ENCODE peak calls at places on chromosomes 6 and 20, in seven cellular contexts. P is body of pancreas, F is tibial nerve, N is adrenal gland, E is A549, K is uterus, R is spleen. I is an unnamed sample. For H3K4me1, the result is how much of the 10 kb centered on the place peaks cover.

GRCh38 chr6:117265425-117266266 is at the start of gene VGLL2:
- DNase-seq in P (peak), F (no peak), N (peak), E (peak), K (no peak), R (peak), I (peak)

GRCh38 chr20:53331151-53331973 is 262.3 kb downstream of the ZNF217 start:
- DNase-seq in P (no peak), F (no peak), N (no peak), E (no peak), K (no peak), R (no peak), I (no peak)

GRCh38 chr6:134619077-134619476 is 301.2 kb upstream of the SGK1 start:
- DNase-seq in P (no peak), F (no peak), N (no peak), E (no peak), K (no peak), R (no peak), I (no peak)

GRCh38 chr6:70566751-70567382 is at the start of gene SDHAF4:
- DNase-seq in P (peak), F (peak), N (peak), E (peak), K (peak), R (peak), I (peak)

GRCh38 chr20:63158845-63159244 is 57.1 kb downstream of the YTHDF1 start:
- DNase-seq in P (no peak), F (no peak), N (no peak), E (no peak), K (no peak), R (peak), I (no peak)

GRCh38 chr20:2984028-2984501 is 59.4 kb upstream of the GNRH2 start:
- DNase-seq in P (no peak), F (no peak), N (no peak), E (no peak), K (no peak), R (no peak), I (no peak)

GRCh38 chr6:36033935-36034334 is 6.3 kb downstream of the MAPK14 start:
- DNase-seq in P (no peak), F (no peak), N (no peak), E (no peak), K (no peak), R (no peak), I (no peak)

GRCh38 chr6:112029045-112029822 is 24.7 kb upstream of the CCN6 start:
- DNase-seq in P (peak), F (no peak), N (peak), E (peak), K (no peak), R (peak), I (peak)

GRCh38 chr6:54516331-54516730 is 208.1 kb downstream of the TINAG start:
- DNase-seq in P (no peak), F (no peak), N (no peak), E (no peak), K (no peak), R (no peak), I (no peak)

GRCh38 chr20:15654208-15654649 is 919.0 kb downstream of the KIF16B start:
- DNase-seq in P (peak), F (no peak), N (peak), E (peak), K (no peak), R (no peak), I (peak)

GRCh38 chr6:5763871-5764270 is 242.9 kb downstream of the NRN1 start:
- DNase-seq in P (no peak), F (no peak), N (no peak), E (no peak), K (no peak), R (no peak), I (no peak)

GRCh38 chr20:45095753-45096371 is 5.1 kb downstream of the KCNS1 start:
- DNase-seq in P (peak), F (peak), N (peak), E (peak), K (peak), R (no peak), I (peak)

GRCh38 chr20:35432430-35432735 is 5.6 kb downstream of the GDF5 start:
- DNase-seq in P (no peak), F (no peak), N (no peak), E (no peak), K (no peak), R (no peak), I (no peak)

GRCh38 chr6:134253681-134254080 is 64.2 kb downstream of the SGK1 start:
- DNase-seq in P (peak), F (no peak), N (no peak), E (no peak), K (no peak), R (no peak), I (no peak)

GRCh38 chr6:28543671-28544131 is 18.0 kb downstream of the GPX5 start:
- DNase-seq in P (no peak), F (no peak), N (no peak), E (no peak), K (peak), R (no peak), I (no peak)

GRCh38 chr20:57881466-57882405 is 171.9 kb upstream of the PMEPA1 start:
- DNase-seq in P (no peak), F (no peak), N (no peak), E (no peak), K (no peak), R (no peak), I (no peak)

GRCh38 chr6:129359811-129360787 is 349.9 kb downstream of the ARHGAP18 start:
- DNase-seq in P (no peak), F (no peak), N (no peak), E (no peak), K (no peak), R (no peak), I (no peak)

GRCh38 chr6:46011241-46012085 is 4.2 kb downstream of the CLIC5 start:
- DNase-seq in P (no peak), F (no peak), N (no peak), E (no peak), K (no peak), R (no peak), I (peak)

GRCh38 chr6:106609699-106610098 is 19.6 kb downstream of the RTN4IP1 start:
- DNase-seq in P (peak), F (no peak), N (no peak), E (no peak), K (no peak), R (no peak), I (peak)

GRCh38 chr20:63054695-63055240 is 48.0 kb upstream of the BHLHE23 start:
- DNase-seq in P (peak), F (no peak), N (no peak), E (no peak), K (no peak), R (peak), I (no peak)

GRCh38 chr6:119587537-119587936 is 238.0 kb upstream of the MAN1A1 start:
- DNase-seq in P (peak), F (no peak), N (no peak), E (no peak), K (no peak), R (no peak), I (no peak)

GRCh38 chr6:14965340-14966102 is 280.3 kb upstream of the JARID2 start:
- DNase-seq in P (no peak), F (no peak), N (no peak), E (no peak), K (no peak), R (no peak), I (no peak)

GRCh38 chr6:15288856-15289255 is 43.0 kb downstream of the JARID2 start:
- DNase-seq in P (no peak), F (no peak), N (no peak), E (no peak), K (no peak), R (no peak), I (no peak)

GRCh38 chr6:2688416-2689064 is 62.2 kb downstream of the MYLK4 start:
- DNase-seq in P (no peak), F (no peak), N (no peak), E (peak), K (no peak), R (no peak), I (no peak)

GRCh38 chr20:9149087-9149486 is 80.2 kb downstream of the PLCB4 start:
- DNase-seq in P (no peak), F (no peak), N (no peak), E (no peak), K (no peak), R (no peak), I (no peak)

GRCh38 chr6:51559059-51559458 is 528.4 kb downstream of the PKHD1 start:
- DNase-seq in P (peak), F (no peak), N (no peak), E (no peak), K (no peak), R (no peak), I (no peak)

GRCh38 chr6:144936764-144937163 is 651.6 kb downstream of the UTRN start:
- DNase-seq in P (no peak), F (no peak), N (no peak), E (no peak), K (no peak), R (no peak), I (no peak)

GRCh38 chr6:117951783-117952182 is 44.7 kb downstream of the SLC35F1 start:
- DNase-seq in P (no peak), F (no peak), N (no peak), E (no peak), K (no peak), R (no peak), I (no peak)

GRCh38 chr6:15769471-15770088 is 106.8 kb upstream of the DTNBP1 start:
- DNase-seq in P (no peak), F (no peak), N (no peak), E (no peak), K (no peak), R (no peak), I (no peak)

GRCh38 chr6:36353411-36353915 is 16.8 kb upstream of the BNIP5 start:
- DNase-seq in P (no peak), F (no peak), N (no peak), E (no peak), K (no peak), R (no peak), I (no peak)

GRCh38 chr6:52548353-52548713 is 28.5 kb downstream of the TRAM2 start:
- DNase-seq in P (no peak), F (no peak), N (no peak), E (no peak), K (no peak), R (no peak), I (no peak)

GRCh38 chr6:80163754-80164187 is 57.3 kb downstream of the BCKDHB start:
- DNase-seq in P (no peak), F (no peak), N (no peak), E (peak), K (no peak), R (no peak), I (no peak)

GRCh38 chr6:22819209-22819608 is 249.8 kb downstream of the HDGFL1 start:
- DNase-seq in P (no peak), F (no peak), N (no peak), E (no peak), K (no peak), R (no peak), I (no peak)

GRCh38 chr6:107173779-107174178 is 58.5 kb upstream of the BEND3 start:
- DNase-seq in P (no peak), F (no peak), N (no peak), E (no peak), K (no peak), R (no peak), I (no peak)

GRCh38 chr6:155486795-155487294 is 31.2 kb upstream of the NOX3 start:
- DNase-seq in P (no peak), F (no peak), N (no peak), E (no peak), K (no peak), R (no peak), I (no peak)

GRCh38 chr6:154548130-154548830 is 37.8 kb upstream of the CNKSR3 start:
- DNase-seq in P (peak), F (peak), N (peak), E (no peak), K (no peak), R (no peak), I (no peak)

GRCh38 chr6:32181890-32182529 is 2.0 kb downstream of the AGER start:
- DNase-seq in P (no peak), F (no peak), N (no peak), E (no peak), K (no peak), R (no peak), I (no peak)

GRCh38 chr6:32183030-32183429 is 1.0 kb downstream of the AGER start:
- DNase-seq in P (no peak), F (no peak), N (no peak), E (no peak), K (no peak), R (no peak), I (no peak)

GRCh38 chr6:32183483-32184083 is 470 bp downstream of the AGER start:
- DNase-seq in P (no peak), F (no peak), N (no peak), E (no peak), K (no peak), R (peak), I (no peak)

GRCh38 chr6:32181148-32181702 is 2.8 kb downstream of the AGER start:
- DNase-seq in P (no peak), F (no peak), N (no peak), E (no peak), K (no peak), R (no peak), I (no peak)

DNA sequence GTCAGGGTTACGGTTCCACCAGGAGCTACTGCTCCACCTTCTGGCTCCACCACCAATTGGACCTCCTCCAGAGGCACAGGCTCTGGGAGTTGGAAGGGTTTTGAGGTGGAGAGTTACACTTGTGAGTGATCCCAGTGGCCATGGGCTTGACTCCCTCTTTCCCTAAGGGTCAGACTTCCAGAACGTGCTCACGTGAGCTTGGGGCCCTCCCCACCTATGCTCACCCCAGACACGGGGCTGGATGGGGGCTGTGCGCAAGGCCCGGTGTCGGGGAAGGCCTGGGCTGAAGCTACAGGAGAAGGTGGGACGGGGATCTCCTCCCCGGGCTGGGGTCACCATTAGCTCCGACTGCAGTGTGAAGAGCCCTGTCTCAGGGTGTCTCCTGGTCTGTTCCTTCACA is 1.4 kb downstream of the AGER start:
- DNase-seq in P (no peak), F (no peak), N (no peak), E (no peak), K (no peak), R (no peak), I (no peak)
- TF ChIP-seq POLR2A in P (no peak), F (no peak), N (no peak), E (no peak), K (no peak), R (no peak), I (no peak)

GRCh38 chr6:43175676-43176422 is 4.8 kb downstream of the SRF start:
- DNase-seq in P (no peak), F (no peak), N (no peak), E (no peak), K (no peak), R (peak), I (no peak)

GRCh38 chr6:43176423-43176786 is 5.3 kb downstream of the SRF start:
- DNase-seq in P (no peak), F (no peak), N (no peak), E (no peak), K (no peak), R (no peak), I (no peak)

GRCh38 chr6:43173496-43174262 is 2.6 kb downstream of the SRF start:
- DNase-seq in P (no peak), F (no peak), N (no peak), E (no peak), K (no peak), R (no peak), I (no peak)

GRCh38 chr6:43172127-43173007 is 1.3 kb downstream of the SRF start:
- DNase-seq in P (peak), F (peak), N (peak), E (no peak), K (peak), R (peak), I (peak)

DNA sequence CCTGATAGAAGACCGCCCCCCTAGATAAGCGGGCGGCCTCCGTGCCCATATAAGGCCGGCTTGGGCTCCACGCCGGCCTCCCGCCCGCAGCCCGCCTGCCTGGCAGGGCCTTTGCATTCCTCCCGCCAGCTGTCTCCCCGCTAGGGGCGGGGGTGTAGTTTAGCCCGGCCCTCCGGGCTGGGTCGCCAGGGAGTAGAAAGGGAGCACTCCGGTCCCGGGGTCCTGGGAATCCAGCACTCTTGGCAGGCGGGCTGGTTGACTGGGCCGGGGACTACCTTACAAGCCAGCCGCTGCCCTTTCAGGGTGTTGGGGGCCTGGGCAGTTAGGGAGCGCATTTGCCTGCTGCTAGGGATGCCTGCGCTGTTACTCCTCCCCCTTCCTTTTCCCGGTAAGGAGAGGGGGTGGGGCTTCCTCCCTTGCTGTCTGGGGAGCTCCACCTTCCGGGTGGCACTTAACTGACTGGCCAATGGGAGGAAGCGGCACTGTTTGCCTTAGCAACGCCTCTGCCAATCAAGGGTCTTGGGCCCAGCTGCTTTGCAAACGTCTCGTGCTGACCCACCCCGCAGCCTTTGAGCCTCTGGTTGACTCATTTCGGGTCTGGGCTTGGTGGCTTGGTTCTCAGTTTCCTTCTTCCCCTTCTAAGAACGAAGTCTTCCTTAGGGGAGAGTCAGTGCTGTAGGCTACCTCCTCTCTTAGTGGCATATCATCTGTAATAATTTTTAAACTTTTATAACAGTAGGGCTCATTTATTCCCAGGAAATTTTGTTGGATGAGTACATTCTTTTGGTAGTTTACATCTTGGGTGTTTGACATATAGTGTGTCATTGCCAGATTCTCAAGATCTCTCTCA is 3.4 kb downstream of the SRF start:
- DNase-seq in P (peak), F (peak), N (peak), E (peak), K (peak), R (peak), I (peak)
- H3K4me3 ChIP-seq in P (no peak), F (peak), N (peak), E (peak), K (peak), R (peak), I (no peak)

DNA sequence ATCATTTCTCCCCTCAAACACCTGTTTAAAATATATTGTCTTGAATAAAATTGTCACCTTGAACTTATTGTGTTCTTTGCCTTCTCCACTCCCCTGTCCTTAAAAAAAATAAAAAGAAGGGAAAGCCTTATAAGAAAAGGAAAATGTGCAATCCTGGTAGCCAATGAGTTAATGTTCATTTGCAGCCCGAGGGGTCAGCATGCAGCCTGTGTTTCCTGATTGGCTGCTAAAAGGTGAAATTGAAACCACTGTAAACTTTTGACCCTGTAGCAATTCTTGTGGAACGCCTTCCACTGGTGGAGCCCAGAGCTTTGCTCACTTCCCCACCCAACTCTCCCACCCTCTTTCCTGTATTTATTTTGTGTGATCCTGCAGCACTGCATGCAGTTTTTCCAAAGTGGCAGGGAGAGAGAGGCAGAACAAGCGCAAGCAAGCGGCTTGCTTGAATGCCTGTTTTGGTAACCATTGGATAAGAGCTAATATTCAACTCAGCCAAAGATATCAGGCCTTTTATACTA is 74.9 kb downstream of the NCOA3 start:
- DNase-seq in P (peak), F (no peak), N (peak), E (peak), K (peak), R (no peak), I (peak)
- H3K4me1 ChIP-seq in P (under half), F (half or more), N (half or more), E (half or more), K (under half), R (under half), I (under half)

GRCh38 chr20:13784893-13785715 is at the start of the genes ESF1 and NDUFAF5:
- DNase-seq in P (peak), F (peak), N (peak), E (peak), K (peak), R (peak), I (peak)

GRCh38 chr20:13786143-13786828 is 1.5 kb downstream of the NDUFAF5 start:
- DNase-seq in P (no peak), F (no peak), N (no peak), E (no peak), K (no peak), R (no peak), I (no peak)

GRCh38 chr20:13783528-13783927 is 1.2 kb downstream of the ESF1 start:
- DNase-seq in P (no peak), F (no peak), N (no peak), E (no peak), K (no peak), R (no peak), I (no peak)

GRCh38 chr20:13788167-13788834 is 3.5 kb downstream of the NDUFAF5 start:
- DNase-seq in P (peak), F (no peak), N (no peak), E (peak), K (peak), R (no peak), I (peak)

GRCh38 chr20:13784271-13784892 is 337 bp downstream of the ESF1 start:
- DNase-seq in P (no peak), F (no peak), N (peak), E (peak), K (no peak), R (peak), I (no peak)
- TF ChIP-seq POLR2A in P (no peak), F (no peak), N (no peak), E (no peak), K (no peak), R (no peak), I (no peak)

DNA sequence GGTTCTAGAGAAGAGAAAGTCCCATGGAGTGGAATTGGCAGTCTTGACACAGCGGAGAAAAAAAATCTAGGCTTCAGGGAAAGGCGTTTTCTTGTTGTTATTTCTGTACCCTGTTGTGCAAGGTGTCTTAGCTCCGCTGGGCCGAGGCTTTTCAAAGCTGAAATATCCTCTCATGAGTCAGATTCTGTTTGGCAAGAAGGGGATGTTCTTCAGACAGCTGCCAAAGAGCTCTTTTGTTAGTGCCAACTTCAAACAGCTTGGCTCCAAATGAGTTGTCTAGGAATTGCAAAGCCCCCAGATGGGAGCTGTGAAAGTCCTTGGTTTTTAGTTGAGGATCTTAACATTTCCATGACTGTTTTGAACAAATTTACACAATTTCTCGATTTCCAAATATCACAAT is 45.6 kb downstream of the LRRN4 start:
- DNase-seq in P (peak), F (peak), N (peak), E (peak), K (peak), R (no peak), I (peak)
- H3K4me3 ChIP-seq in P (no peak), F (no peak), N (peak), E (peak), K (no peak), R (no peak), I (no peak)

GRCh38 chr6:44176130-44176934 is 17.7 kb downstream of the CAPN11 start:
- DNase-seq in P (no peak), F (no peak), N (no peak), E (no peak), K (no peak), R (no peak), I (no peak)
- H3K4me1 ChIP-seq in P (under half), F (under half), N (under half), E (under half), K (under half), R (under half), I (under half)